ENCODE peak calls at places on chromosomes 2 and 18, in four cellular contexts. H, Z, Q and X are unnamed samples.

GRCh38 chr18:54947115-54947514 is 12.1 kb downstream of the CCDC68 start:
- DNase-seq in H (no peak), Z (no peak), Q (no peak), X (no peak)

GRCh38 chr2:219418155-219418569 is at the start of gene DES:
- DNase-seq in H (peak; percentile 72), Z (no peak), Q (no peak), X (no peak)

GRCh38 chr2:28683100-28683706 is 68.4 kb upstream of the PPP1CB start:
- DNase-seq in H (peak; percentile 93), Z (peak; percentile 18), Q (peak; percentile 90), X (no peak)

GRCh38 chr2:27086722-27087446 is at the start of gene KHK:
- DNase-seq in H (peak; percentile 89), Z (peak; percentile 66), Q (no peak), X (peak; percentile 54)

GRCh38 chr2:163312723-163313122 is 423.1 kb downstream of the FIGN start:
- DNase-seq in H (no peak), Z (no peak), Q (no peak), X (no peak)

GRCh38 chr18:74040459-74041332 is 106.9 kb downstream of the FBXO15 start:
- DNase-seq in H (no peak), Z (no peak), Q (peak; percentile 69), X (no peak)

GRCh38 chr2:104862061-104862941 is 8.4 kb downstream of the POU3F3 start:
- DNase-seq in H (peak; percentile 90), Z (peak; percentile 77), Q (peak; percentile 77), X (peak; percentile 65)

GRCh38 chr2:109736177-109736827 is 57.8 kb upstream of the RGPD5 start:
- DNase-seq in H (no peak), Z (peak; percentile 3), Q (peak; percentile 61), X (peak; percentile 29)

GRCh38 chr18:12694032-12694431 is 8.5 kb downstream of the CEP76 start:
- DNase-seq in H (no peak), Z (no peak), Q (no peak), X (no peak)

GRCh38 chr2:122535960-122536517 is 780.6 kb downstream of the TSN start:
- DNase-seq in H (no peak), Z (no peak), Q (no peak), X (no peak)

GRCh38 chr2:123073956-123074355 is 951.1 kb upstream of the CNTNAP5 start:
- DNase-seq in H (no peak), Z (no peak), Q (no peak), X (no peak)